ENCODE peak calls at places on chromosomes 16 and 17, in five cellular contexts. Z, P, W, M and J are unnamed samples.

GRCh38 chr17:57859601-57860413 is 10.0 kb upstream of the MRPS23 start:
- DNase-seq in Z (no peak), P (no peak), W (no peak), M (no peak), J (no peak)

GRCh38 chr16:48613061-48613957 is 3.3 kb upstream of the N4BP1 start:
- DNase-seq in Z (no peak), P (no peak), W (peak), M (no peak), J (no peak)

GRCh38 chr17:75371981-75372380 is 33.5 kb downstream of the GRB2 start:
- DNase-seq in Z (no peak), P (no peak), W (no peak), M (no peak), J (no peak)

GRCh38 chr17:61713035-61713434 is 122.0 kb upstream of the NACA2 start:
- DNase-seq in Z (no peak), P (no peak), W (no peak), M (no peak), J (no peak)

GRCh38 chr17:6479626-6480324 is 35.5 kb downstream of the PIMREG start:
- DNase-seq in Z (no peak), P (no peak), W (no peak), M (no peak), J (no peak)

GRCh38 chr17:31052187-31052889 is 42.4 kb upstream of the NF1 start:
- DNase-seq in Z (peak), P (no peak), W (no peak), M (no peak), J (no peak)

GRCh38 chr17:76940293-76940692 is 72.1 kb downstream of the MGAT5B start:
- DNase-seq in Z (no peak), P (no peak), W (no peak), M (no peak), J (no peak)

GRCh38 chr17:45147102-45147580 is 1.1 kb upstream of the HEXIM1 start:
- DNase-seq in Z (no peak), P (peak), W (peak), M (peak), J (peak)

GRCh38 chr17:79946352-79947231 is 89.1 kb downstream of the TBC1D16 start:
- DNase-seq in Z (no peak), P (no peak), W (no peak), M (no peak), J (no peak)

GRCh38 chr17:77959926-77960521 is 1.5 kb downstream of the TNRC6C start:
- DNase-seq in Z (peak), P (peak), W (peak), M (no peak), J (peak)

GRCh38 chr17:77718669-77718961 is 239.9 kb upstream of the TNRC6C start:
- DNase-seq in Z (no peak), P (no peak), W (no peak), M (no peak), J (no peak)

GRCh38 chr17:22512997-22513538 is 820.7 kb downstream of the KCNJ18 start:
- DNase-seq in Z (no peak), P (no peak), W (no peak), M (no peak), J (no peak)

GRCh38 chr16:26078971-26079370 is 387.2 kb downstream of the HS3ST4 start:
- DNase-seq in Z (no peak), P (no peak), W (no peak), M (peak), J (no peak)